ENCODE peak calls at places on chromosomes 12 and 14, in ten cellular contexts. N is CD4-positive, alpha-beta T cell; A is thoracic aorta; P is neural progenitor cell; S is cardiac muscle cell; L is pancreas; I is esophagus squamous epithelium; U is uterus; M is gastrocnemius medialis; Z is A549. T is an unnamed sample.

GRCh38 chr12:124045671-124046070 is 72.7 kb downstream of the ZNF664 start:
- DNase-seq in N (no peak), A (no peak), P (no peak), S (no peak), L (no peak), I (no peak), U (no peak), M (no peak), Z (no peak), T (no peak)

GRCh38 chr14:23323838-23324454 is 2.7 kb downstream of the PABPN1 start:
- DNase-seq in N (no peak), A (no peak), P (no peak), S (no peak), L (no peak), I (no peak), U (no peak), M (no peak), Z (no peak), T (no peak)

GRCh38 chr12:131833896-131834641 is 5.9 kb downstream of the MMP17 start:
- DNase-seq in N (no peak), A (no peak), P (peak), S (no peak), L (no peak), I (no peak), U (no peak), M (no peak), Z (peak), T (no peak)

GRCh38 chr14:71183856-71184255 is 276.6 kb downstream of the PCNX1 start:
- DNase-seq in N (no peak), A (no peak), P (peak), S (peak), L (no peak), I (no peak), U (no peak), M (no peak), Z (no peak), T (no peak)

GRCh38 chr12:119916111-119916510 is 39.0 kb upstream of the CIT start:
- DNase-seq in N (no peak), A (no peak), P (no peak), S (no peak), L (no peak), I (no peak), U (no peak), M (no peak), Z (no peak), T (no peak)

GRCh38 chr12:130421896-130422295 is 84.2 kb downstream of the PIWIL1 start:
- DNase-seq in N (no peak), A (no peak), P (no peak), S (no peak), L (no peak), I (no peak), U (no peak), M (no peak), Z (no peak), T (no peak)

GRCh38 chr12:51752490-51752889 is 96.0 kb downstream of the FIGNL2 start:
- DNase-seq in N (no peak), A (peak), P (peak), S (peak), L (peak), I (no peak), U (peak), M (peak), Z (peak), T (no peak)

GRCh38 chr12:124496584-124496983 is 70.8 kb downstream of the NCOR2 start:
- DNase-seq in N (no peak), A (no peak), P (no peak), S (no peak), L (no peak), I (no peak), U (no peak), M (no peak), Z (peak), T (no peak)

GRCh38 chr12:131242741-131243496 is 289.2 kb downstream of the ADGRD1 start:
- DNase-seq in N (no peak), A (no peak), P (peak), S (no peak), L (no peak), I (no peak), U (no peak), M (no peak), Z (peak), T (no peak)

GRCh38 chr12:50314629-50315312 is 31.5 kb upstream of the LIMA1 start:
- DNase-seq in N (no peak), A (no peak), P (peak), S (peak), L (no peak), I (no peak), U (no peak), M (no peak), Z (peak), T (peak)

GRCh38 chr14:78403278-78403815 is 233.2 kb downstream of the NRXN3 start:
- DNase-seq in N (no peak), A (no peak), P (peak), S (no peak), L (no peak), I (no peak), U (no peak), M (no peak), Z (no peak), T (no peak)

GRCh38 chr12:52519826-52520662 is at the start of gene KRT5:
- DNase-seq in N (no peak), A (no peak), P (no peak), S (no peak), L (no peak), I (no peak), U (no peak), M (no peak), Z (no peak), T (no peak)

GRCh38 chr14:68814376-68815287 is 21.8 kb upstream of the ZFP36L1 start:
- DNase-seq in N (peak), A (no peak), P (peak), S (peak), L (peak), I (no peak), U (no peak), M (no peak), Z (peak), T (no peak)

GRCh38 chr12:5428332-5429221 is 3.3 kb upstream of the NTF3 start:
- DNase-seq in N (no peak), A (no peak), P (peak), S (peak), L (no peak), I (no peak), U (no peak), M (no peak), Z (no peak), T (no peak)

GRCh38 chr12:104859144-104859543 is 98.9 kb downstream of the SLC41A2 start:
- DNase-seq in N (no peak), A (no peak), P (no peak), S (no peak), L (no peak), I (no peak), U (no peak), M (no peak), Z (no peak), T (no peak)

GRCh38 chr12:57008113-57008687 is 1.9 kb upstream of the ZBTB39 start:
- DNase-seq in N (no peak), A (no peak), P (peak), S (peak), L (no peak), I (no peak), U (no peak), M (no peak), Z (peak), T (no peak)

GRCh38 chr12:52180971-52181628 is 10.7 kb downstream of the KRT80 start:
- DNase-seq in N (no peak), A (no peak), P (no peak), S (no peak), L (no peak), I (no peak), U (no peak), M (no peak), Z (no peak), T (no peak)

GRCh38 chr14:70254476-70254961 is 65.8 kb upstream of the SLC8A3 start:
- DNase-seq in N (no peak), A (no peak), P (peak), S (peak), L (peak), I (no peak), U (no peak), M (peak), Z (peak), T (no peak)

GRCh38 chr12:65277994-65278575 is 398 bp upstream of the MSRB3 start:
- DNase-seq in N (no peak), A (no peak), P (peak), S (peak), L (no peak), I (no peak), U (no peak), M (peak), Z (no peak), T (no peak)

GRCh38 chr12:103632554-103633216 is 45.6 kb downstream of the STAB2 start:
- DNase-seq in N (peak), A (no peak), P (peak), S (peak), L (peak), I (no peak), U (no peak), M (no peak), Z (peak), T (peak)

GRCh38 chr12:13503094-13503835 is 306.7 kb downstream of the EMP1 start:
- DNase-seq in N (no peak), A (no peak), P (no peak), S (no peak), L (no peak), I (no peak), U (no peak), M (no peak), Z (no peak), T (no peak)

GRCh38 chr12:118606690-118607089 is 230.3 kb downstream of the SUDS3 start:
- DNase-seq in N (no peak), A (no peak), P (no peak), S (no peak), L (no peak), I (no peak), U (no peak), M (no peak), Z (no peak), T (no peak)

GRCh38 chr14:65922166-65922565 is 509.6 kb downstream of the FUT8 start:
- DNase-seq in N (no peak), A (no peak), P (no peak), S (no peak), L (no peak), I (no peak), U (no peak), M (no peak), Z (no peak), T (no peak)

GRCh38 chr14:77682158-77682553 is 25.7 kb downstream of the ALKBH1 start:
- DNase-seq in N (no peak), A (no peak), P (no peak), S (no peak), L (no peak), I (no peak), U (no peak), M (no peak), Z (no peak), T (no peak)

GRCh38 chr12:85955127-85955526 is 81.0 kb downstream of the NTS start:
- DNase-seq in N (no peak), A (no peak), P (no peak), S (no peak), L (no peak), I (no peak), U (no peak), M (no peak), Z (no peak), T (no peak)

GRCh38 chr12:70691018-70691672 is 53.9 kb upstream of the PTPRB start:
- DNase-seq in N (no peak), A (no peak), P (no peak), S (no peak), L (no peak), I (no peak), U (no peak), M (no peak), Z (no peak), T (no peak)

GRCh38 chr14:104293231-104293841 is 154.9 kb downstream of the KIF26A start:
- DNase-seq in N (no peak), A (no peak), P (no peak), S (no peak), L (no peak), I (no peak), U (no peak), M (no peak), Z (no peak), T (no peak)

GRCh38 chr12:112180422-112180821 is 55.1 kb downstream of the TRAFD1 start:
- DNase-seq in N (no peak), A (no peak), P (no peak), S (no peak), L (no peak), I (no peak), U (no peak), M (no peak), Z (no peak), T (no peak)

GRCh38 chr12:112179341-112179740 is 54.0 kb downstream of the TRAFD1 start:
- DNase-seq in N (no peak), A (no peak), P (no peak), S (no peak), L (no peak), I (no peak), U (no peak), M (no peak), Z (no peak), T (no peak)

GRCh38 chr12:112182499-112182898 is 57.1 kb downstream of the TRAFD1 start:
- DNase-seq in N (no peak), A (no peak), P (no peak), S (no peak), L (no peak), I (no peak), U (no peak), M (no peak), Z (no peak), T (no peak)

GRCh38 chr12:112178796-112179195 is 53.4 kb downstream of the TRAFD1 start:
- DNase-seq in N (no peak), A (no peak), P (no peak), S (no peak), L (no peak), I (no peak), U (no peak), M (no peak), Z (no peak), T (no peak)

DNA sequence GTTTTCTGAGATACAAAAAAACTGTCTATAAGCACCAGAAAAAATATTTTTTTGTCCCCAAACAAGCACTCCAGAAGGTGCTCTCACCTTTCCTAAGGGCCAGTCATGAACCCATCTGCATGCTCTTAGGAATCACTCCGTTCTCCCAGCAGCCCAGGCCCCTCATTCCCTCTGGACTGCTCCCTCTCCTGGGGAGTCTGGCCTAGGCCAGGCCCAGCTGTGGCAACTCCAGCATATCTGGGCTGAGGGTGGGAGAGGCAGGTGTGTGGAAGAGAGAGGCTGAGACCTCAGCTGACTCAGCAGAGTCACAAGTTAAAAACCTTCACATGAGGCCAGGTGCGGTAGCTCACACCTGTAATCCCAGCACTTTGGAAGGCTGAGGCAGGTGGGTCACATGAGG is 54.6 kb downstream of the TRAFD1 start:
- DNase-seq in N (no peak), A (no peak), P (no peak), S (no peak), L (no peak), I (no peak), U (no peak), M (no peak), Z (no peak), T (no peak)
- TF ChIP-seq CTCF in N (no peak), A (no peak), P (no peak), S (no peak), L (no peak), I (no peak), U (no peak), M (no peak), Z (no peak), T (no peak)

GRCh38 chr12:117022465-117022864 is 76.8 kb downstream of the TESC start:
- DNase-seq in N (no peak), A (no peak), P (no peak), S (no peak), L (no peak), I (no peak), U (no peak), M (no peak), Z (no peak), T (no peak)
- TF ChIP-seq CTCF in N (no peak), A (no peak), P (no peak), S (no peak), L (no peak), I (no peak), U (no peak), M (no peak), Z (no peak), T (no peak)

GRCh38 chr12:34347367-34347766 is 325.1 kb downstream of the ALG10 start:
- DNase-seq in N (no peak), A (no peak), P (no peak), S (no peak), L (no peak), I (no peak), U (no peak), M (no peak), Z (peak), T (peak)
- TF ChIP-seq CTCF in N (no peak), A (no peak), P (no peak), S (no peak), L (no peak), I (no peak), U (no peak), M (no peak), Z (peak), T (no peak)

GRCh38 chr14:105378199-105378598 is 20.1 kb upstream of the TEX22 start:
- DNase-seq in N (no peak), A (no peak), P (no peak), S (no peak), L (no peak), I (no peak), U (no peak), M (no peak), Z (no peak), T (no peak)

GRCh38 chr14:105375635-105376057 is 22.7 kb upstream of the TEX22 start:
- DNase-seq in N (no peak), A (no peak), P (no peak), S (no peak), L (no peak), I (no peak), U (no peak), M (no peak), Z (no peak), T (no peak)

GRCh38 chr14:105376521-105377440 is 21.6 kb upstream of the TEX22 start:
- DNase-seq in N (no peak), A (no peak), P (no peak), S (no peak), L (no peak), I (no peak), U (no peak), M (no peak), Z (no peak), T (no peak)

GRCh38 chr14:105377555-105378182 is 20.7 kb upstream of the TEX22 start:
- DNase-seq in N (no peak), A (no peak), P (no peak), S (no peak), L (no peak), I (no peak), U (no peak), M (no peak), Z (no peak), T (no peak)

GRCh38 chr14:105374389-105374788 is 23.9 kb upstream of the TEX22 start:
- DNase-seq in N (no peak), A (no peak), P (no peak), S (no peak), L (no peak), I (no peak), U (no peak), M (no peak), Z (no peak), T (no peak)
- TF ChIP-seq CTCF in N (no peak), A (no peak), P (no peak), S (no peak), L (no peak), I (no peak), U (no peak), M (no peak), Z (no peak), T (no peak)

GRCh38 chr14:75578786-75579781 is 664 bp downstream of the FLVCR2 start:
- DNase-seq in N (no peak), A (no peak), P (no peak), S (no peak), L (no peak), I (no peak), U (peak), M (peak), Z (peak), T (no peak)
- TF ChIP-seq CTCF in N (no peak), A (peak), P (peak), S (peak), L (no peak), I (no peak), U (peak), M (peak), Z (peak), T (no peak)

GRCh38 chr14:61753631-61754030 is 8.6 kb upstream of the SNAPC1 start:
- DNase-seq in N (no peak), A (no peak), P (no peak), S (peak), L (no peak), I (no peak), U (no peak), M (no peak), Z (no peak), T (no peak)
- TF ChIP-seq CTCF in N (no peak), A (no peak), P (no peak), S (peak), L (no peak), I (no peak), U (no peak), M (no peak), Z (no peak), T (no peak)

GRCh38 chr14:33678012-33678411 is 272.9 kb downstream of the EGLN3 start:
- DNase-seq in N (no peak), A (no peak), P (no peak), S (no peak), L (no peak), I (no peak), U (no peak), M (no peak), Z (no peak), T (no peak)

GRCh38 chr14:33679025-33679424 is 271.8 kb downstream of the EGLN3 start:
- DNase-seq in N (no peak), A (no peak), P (no peak), S (no peak), L (no peak), I (no peak), U (no peak), M (no peak), Z (no peak), T (no peak)

GRCh38 chr14:33674716-33675115 is 276.2 kb downstream of the EGLN3 start:
- DNase-seq in N (no peak), A (no peak), P (no peak), S (no peak), L (no peak), I (no peak), U (no peak), M (no peak), Z (no peak), T (no peak)

GRCh38 chr14:33675415-33676130 is 275.3 kb downstream of the EGLN3 start:
- DNase-seq in N (no peak), A (no peak), P (no peak), S (no peak), L (no peak), I (no peak), U (no peak), M (no peak), Z (no peak), T (no peak)

GRCh38 chr14:33676135-33676566 is 274.7 kb downstream of the EGLN3 start:
- DNase-seq in N (no peak), A (no peak), P (peak), S (peak), L (no peak), I (no peak), U (no peak), M (peak), Z (peak), T (no peak)
- TF ChIP-seq CTCF in N (no peak), A (no peak), P (peak), S (peak), L (no peak), I (no peak), U (no peak), M (peak), Z (peak), T (peak)